ENCODE peak calls at places on chromosomes 5 and 9, in ten cellular contexts. M, Z, J, W, V, O, L, P, E and A are unnamed samples.

GRCh38 chr5:157265714-157266285 is at the start of gene CYFIP2:
- DNase-seq in M (no peak), Z (peak), J (no peak), W (peak), V (peak), O (peak), L (peak), P (peak), E (peak), A (no peak)

GRCh38 chr5:102801375-102801774 is 46.3 kb downstream of the PAM start:
- DNase-seq in M (no peak), Z (no peak), J (no peak), W (no peak), V (no peak), O (no peak), L (no peak), P (no peak), E (no peak), A (no peak)

GRCh38 chr5:17394086-17394485 is 103.9 kb upstream of the TAF11L2 start:
- DNase-seq in M (no peak), Z (no peak), J (no peak), W (no peak), V (no peak), O (no peak), L (no peak), P (no peak), E (no peak), A (no peak)

GRCh38 chr5:146388418-146388817 is 49.8 kb downstream of the POU4F3 start:
- DNase-seq in M (no peak), Z (no peak), J (peak), W (no peak), V (no peak), O (peak), L (no peak), P (no peak), E (no peak), A (no peak)

GRCh38 chr9:69379250-69379982 is 54.4 kb downstream of the ENTREP1 start:
- DNase-seq in M (no peak), Z (no peak), J (peak), W (peak), V (no peak), O (peak), L (no peak), P (no peak), E (no peak), A (no peak)

GRCh38 chr9:10876333-10876732 is 263.5 kb upstream of the PTPRD start:
- DNase-seq in M (no peak), Z (no peak), J (peak), W (peak), V (no peak), O (peak), L (no peak), P (no peak), E (no peak), A (no peak)

GRCh38 chr5:64184832-64185231 is 19.2 kb downstream of the RNF180 start:
- DNase-seq in M (no peak), Z (no peak), J (no peak), W (no peak), V (no peak), O (no peak), L (no peak), P (no peak), E (no peak), A (no peak)

GRCh38 chr9:129834489-129835127 is 467 bp downstream of the C9orf78 start:
- DNase-seq in M (no peak), Z (no peak), J (no peak), W (no peak), V (peak), O (no peak), L (no peak), P (no peak), E (no peak), A (no peak)

GRCh38 chr5:168291281-168291960 is at the start of gene WWC1:
- DNase-seq in M (no peak), Z (no peak), J (no peak), W (peak), V (no peak), O (peak), L (no peak), P (peak), E (peak), A (no peak)
- H3K4me3 ChIP-seq in M (peak), Z (no peak), J (peak), W (peak), V (no peak), O (peak), L (no peak), P (peak), E (peak), A (peak)

GRCh38 chr5:97425511-97425910 is 242.5 kb upstream of the RIOK2 start:
- DNase-seq in M (no peak), Z (no peak), J (peak), W (peak), V (no peak), O (peak), L (no peak), P (peak), E (no peak), A (no peak)
- TF ChIP-seq CTCF in M (peak), Z (no peak), J (peak), W (peak), V (peak), O (peak), L (no peak), P (peak), E (no peak), A (peak)

DNA sequence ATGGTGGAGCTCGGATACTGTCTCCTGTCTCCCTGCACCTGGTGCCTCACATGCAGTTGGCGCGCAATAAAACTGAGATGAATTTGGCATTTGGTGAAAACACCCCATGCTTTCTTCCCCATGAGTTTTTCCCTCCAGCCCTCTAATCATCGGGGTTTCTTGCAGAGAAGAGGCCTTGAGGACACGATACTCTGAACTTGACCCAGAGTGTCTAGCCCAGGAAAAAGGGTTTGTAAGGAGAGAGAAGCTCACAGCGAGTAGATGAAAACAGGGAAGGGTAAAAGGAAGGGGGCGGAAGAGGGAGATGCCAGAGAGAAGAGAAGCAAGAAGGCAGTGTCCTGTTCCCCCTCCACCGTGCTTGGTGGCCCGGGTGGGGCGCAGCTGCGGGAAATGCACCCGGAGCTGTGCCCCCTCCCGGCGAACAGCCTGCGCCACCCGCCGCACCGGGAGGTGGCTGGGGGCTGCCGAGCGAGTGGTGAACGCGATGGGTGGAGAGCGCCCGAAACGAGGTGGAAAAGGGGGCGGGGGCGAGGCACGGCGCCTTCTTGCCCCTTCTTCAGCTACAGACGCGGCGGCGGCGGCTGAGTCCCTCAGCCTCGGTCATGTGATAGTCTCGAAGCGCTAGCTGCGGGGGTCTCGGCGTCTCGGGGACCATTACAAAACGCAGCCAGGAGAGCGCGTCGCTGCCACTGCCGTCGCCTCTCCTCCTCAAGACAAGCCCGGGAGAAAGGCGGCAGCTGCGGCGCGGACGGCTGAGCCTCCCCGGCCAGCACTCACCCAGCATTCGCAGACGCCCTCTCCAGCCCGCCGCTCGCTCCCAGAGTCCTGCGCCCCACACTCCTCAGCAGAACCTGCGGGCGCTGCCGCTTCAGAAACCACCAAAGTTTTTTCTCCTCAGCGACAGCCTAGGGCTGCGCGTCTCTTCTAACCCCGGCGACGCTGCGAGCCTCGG is 1.1 kb upstream of the FOXB2 start:
- DNase-seq in M (no peak), Z (no peak), J (no peak), W (no peak), V (no peak), O (no peak), L (no peak), P (peak), E (no peak), A (no peak)
- H3K4me3 ChIP-seq in M (no peak), Z (no peak), J (no peak), W (no peak), V (no peak), O (peak), L (no peak), P (peak), E (no peak), A (no peak)

GRCh38 chr5:31632460-31632859 is 6.5 kb upstream of the PDZD2 start:
- DNase-seq in M (no peak), Z (no peak), J (peak), W (no peak), V (no peak), O (peak), L (no peak), P (no peak), E (no peak), A (no peak)
- TF ChIP-seq CTCF in M (no peak), Z (no peak), J (no peak), W (no peak), V (no peak), O (no peak), L (no peak), P (no peak), E (no peak), A (no peak)